ENCODE peak calls at places on chromosomes 12 and 14, in five cellular contexts. H is AG20443; T is BJ; D is cardiac muscle cell; A is activated CD4-positive, alpha-beta T cell treated with anti-CD3 and anti-CD28 coated beads, Interleukin-2, amount 50 U/mL, for 1 hour. V is an unnamed sample.

GRCh38 chr12:130439250-130439649 is 101.6 kb downstream of the PIWIL1 start:
- DNase-seq in H (no peak), T (no peak), D (no peak), A (no peak), V (no peak)

GRCh38 chr12:4734625-4735196 is 14.5 kb downstream of the GALNT8 start:
- DNase-seq in H (no peak), T (no peak), D (no peak), A (no peak), V (no peak)

GRCh38 chr14:67738740-67739504 is 37.2 kb downstream of the RDH12 start:
- DNase-seq in H (peak), T (peak), D (no peak), A (no peak), V (no peak)

GRCh38 chr14:81281317-81281716 is 60.6 kb upstream of the GTF2A1 start:
- DNase-seq in H (no peak), T (no peak), D (no peak), A (no peak), V (no peak)

GRCh38 chr12:57889541-57889989 is 43.0 kb upstream of the CTDSP2 start:
- DNase-seq in H (peak), T (peak), D (no peak), A (no peak), V (no peak)

GRCh38 chr12:7162691-7163114 is 26.8 kb upstream of the PEX5 start:
- DNase-seq in H (peak), T (no peak), D (peak), A (peak), V (peak)

GRCh38 chr14:30005114-30005698 is 77.6 kb upstream of the PRKD1 start:
- DNase-seq in H (peak), T (peak), D (peak), A (no peak), V (no peak)

GRCh38 chr14:45135181-45135580 is 549 bp upstream of the FANCM start:
- DNase-seq in H (no peak), T (no peak), D (peak), A (no peak), V (no peak)

GRCh38 chr12:44143170-44143569 is 307.3 kb downstream of the TMEM117 start:
- DNase-seq in H (no peak), T (no peak), D (no peak), A (no peak), V (no peak)

GRCh38 chr14:69346710-69347109 is 51.4 kb downstream of the ERH start:
- DNase-seq in H (peak), T (no peak), D (peak), A (no peak), V (peak)

GRCh38 chr14:38137005-38137404 is 70.7 kb upstream of the SSTR1 start:
- DNase-seq in H (peak), T (no peak), D (no peak), A (no peak), V (no peak)

GRCh38 chr14:96198430-96199133 is 6.1 kb upstream of the BDKRB2 start:
- DNase-seq in H (no peak), T (no peak), D (no peak), A (no peak), V (no peak)

GRCh38 chr14:73824116-73824515 is 27.5 kb upstream of the PTGR2 start:
- DNase-seq in H (no peak), T (no peak), D (no peak), A (no peak), V (no peak)

GRCh38 chr12:105911966-105912365 is 226.8 kb downstream of the NUAK1 start:
- DNase-seq in H (no peak), T (no peak), D (no peak), A (no peak), V (no peak)

GRCh38 chr14:76772300-76773187 is 11.3 kb downstream of the VASH1 start:
- DNase-seq in H (no peak), T (no peak), D (peak), A (no peak), V (peak)

GRCh38 chr12:90333939-90334338 is 621.0 kb downstream of the CCER1 start:
- DNase-seq in H (no peak), T (no peak), D (no peak), A (no peak), V (no peak)

GRCh38 chr12:12979151-12979550 is 20.9 kb downstream of the HEBP1 start:
- DNase-seq in H (no peak), T (no peak), D (no peak), A (no peak), V (no peak)

GRCh38 chr12:105235299-105235746 is 651 bp downstream of the APPL2 start:
- DNase-seq in H (no peak), T (no peak), D (no peak), A (no peak), V (no peak)

GRCh38 chr14:83940253-83940652 is 1589.7 kb upstream of the FLRT2 start:
- DNase-seq in H (no peak), T (no peak), D (peak), A (no peak), V (no peak)

GRCh38 chr12:65199604-65200003 is 30.2 kb downstream of the LEMD3 start:
- DNase-seq in H (no peak), T (no peak), D (no peak), A (no peak), V (no peak)

V was measured in nephron progenitor cell.